ENCODE peak calls at places on chromosomes 12 and 14, in nine cellular contexts. O, A, U, M, Z, B, D, X and L are unnamed samples.

GRCh38 chr12:115419145-115419646 is 735.2 kb upstream of the TBX3 start:
- DNase-seq in O (no peak), A (no peak), U (no peak), M (no peak), Z (no peak), B (no peak), D (no peak), X (no peak), L (no peak)

GRCh38 chr14:99603471-99603933 is 505 bp downstream of the CCDC85C start:
- DNase-seq in O (no peak), A (no peak), U (peak), M (no peak), Z (no peak), B (peak), D (peak), X (no peak), L (no peak)

GRCh38 chr14:105117710-105118385 is 50.7 kb downstream of the JAG2 start:
- DNase-seq in O (no peak), A (no peak), U (no peak), M (no peak), Z (no peak), B (no peak), D (no peak), X (no peak), L (no peak)

GRCh38 chr12:79407671-79408622 is 282.8 kb downstream of the PAWR start:
- DNase-seq in O (no peak), A (peak), U (peak), M (peak), Z (peak), B (peak), D (peak), X (peak), L (peak)

GRCh38 chr12:79373896-79374499 is 316.8 kb downstream of the PAWR start:
- DNase-seq in O (no peak), A (peak), U (peak), M (no peak), Z (no peak), B (peak), D (peak), X (no peak), L (no peak)

GRCh38 chr12:2498961-2499500 is 295.7 kb upstream of the FKBP4 start:
- DNase-seq in O (no peak), A (no peak), U (no peak), M (no peak), Z (no peak), B (no peak), D (no peak), X (no peak), L (no peak)

GRCh38 chr14:52267501-52268190 is at the start of gene PTGDR:
- DNase-seq in O (no peak), A (peak), U (peak), M (peak), Z (no peak), B (peak), D (peak), X (peak), L (no peak)

GRCh38 chr12:9094512-9095206 is 21.1 kb downstream of the A2M start:
- DNase-seq in O (no peak), A (no peak), U (no peak), M (no peak), Z (no peak), B (no peak), D (no peak), X (no peak), L (no peak)

GRCh38 chr12:93243382-93243688 is 134.4 kb upstream of the NUDT4 start:
- DNase-seq in O (no peak), A (no peak), U (no peak), M (no peak), Z (no peak), B (no peak), D (no peak), X (no peak), L (no peak)

GRCh38 chr12:123996581-123996980 is 23.6 kb downstream of the ZNF664 start:
- DNase-seq in O (no peak), A (no peak), U (no peak), M (no peak), Z (no peak), B (no peak), D (no peak), X (no peak), L (no peak)

GRCh38 chr12:22981711-22982110 is 356.7 kb downstream of the ETNK1 start:
- DNase-seq in O (no peak), A (no peak), U (peak), M (no peak), Z (no peak), B (peak), D (peak), X (no peak), L (no peak)

GRCh38 chr12:54191550-54192022 is 2.8 kb upstream of the SMUG1 start:
- DNase-seq in O (peak), A (peak), U (peak), M (peak), Z (peak), B (peak), D (peak), X (peak), L (peak)

GRCh38 chr14:38107216-38107631 is 100.5 kb upstream of the SSTR1 start:
- DNase-seq in O (no peak), A (no peak), U (no peak), M (no peak), Z (no peak), B (no peak), D (no peak), X (no peak), L (no peak)

GRCh38 chr12:116133149-116133548 is 144.3 kb downstream of the MED13L start:
- DNase-seq in O (no peak), A (no peak), U (peak), M (no peak), Z (no peak), B (peak), D (peak), X (no peak), L (no peak)

GRCh38 chr14:31564194-31564593 is 3.0 kb downstream of the NUBPL start:
- DNase-seq in O (no peak), A (no peak), U (no peak), M (no peak), Z (no peak), B (no peak), D (no peak), X (no peak), L (no peak)

GRCh38 chr12:7512528-7512927 is 9.0 kb upstream of the CD163 start:
- DNase-seq in O (no peak), A (peak), U (peak), M (no peak), Z (peak), B (peak), D (peak), X (peak), L (peak)

GRCh38 chr14:96080571-96080970 is 41.4 kb downstream of the C14orf132 start:
- DNase-seq in O (no peak), A (no peak), U (no peak), M (no peak), Z (no peak), B (no peak), D (no peak), X (no peak), L (no peak)

GRCh38 chr12:61523276-61523992 is 736.8 kb upstream of the USP15 start:
- DNase-seq in O (no peak), A (no peak), U (no peak), M (no peak), Z (no peak), B (no peak), D (no peak), X (no peak), L (no peak)

GRCh38 chr12:18861287-18861858 is 123.5 kb downstream of the CAPZA3 start:
- DNase-seq in O (no peak), A (no peak), U (peak), M (no peak), Z (no peak), B (peak), D (peak), X (no peak), L (no peak)

GRCh38 chr12:82635263-82635662 is 51.4 kb upstream of the TMTC2 start:
- DNase-seq in O (no peak), A (no peak), U (no peak), M (no peak), Z (no peak), B (no peak), D (no peak), X (no peak), L (no peak)

GRCh38 chr12:125329239-125330238 is 264.3 kb downstream of the AACS start:
- DNase-seq in O (no peak), A (no peak), U (no peak), M (no peak), Z (no peak), B (no peak), D (no peak), X (no peak), L (no peak)

GRCh38 chr14:29035129-29035528 is 268.5 kb downstream of the FOXG1 start:
- DNase-seq in O (no peak), A (no peak), U (no peak), M (no peak), Z (no peak), B (no peak), D (no peak), X (no peak), L (no peak)

GRCh38 chr12:29783773-29784666 is at the start of gene TMTC1:
- DNase-seq in O (no peak), A (no peak), U (peak), M (peak), Z (no peak), B (peak), D (peak), X (peak), L (no peak)

GRCh38 chr14:97757491-97757890 is 960.3 kb downstream of the VRK1 start:
- DNase-seq in O (no peak), A (no peak), U (no peak), M (no peak), Z (no peak), B (no peak), D (no peak), X (no peak), L (no peak)

GRCh38 chr12:52631264-52631663 is 12.9 kb upstream of the KRT73 start:
- DNase-seq in O (no peak), A (no peak), U (no peak), M (no peak), Z (no peak), B (no peak), D (no peak), X (no peak), L (no peak)

GRCh38 chr14:95267306-95267705 is 52.4 kb downstream of the CLMN start:
- DNase-seq in O (no peak), A (no peak), U (no peak), M (no peak), Z (no peak), B (no peak), D (no peak), X (no peak), L (no peak)

GRCh38 chr14:20438664-20439063 is 2.7 kb upstream of the KLHL33 start:
- DNase-seq in O (no peak), A (no peak), U (no peak), M (no peak), Z (no peak), B (no peak), D (no peak), X (no peak), L (no peak)

GRCh38 chr12:2691340-2692111 is 103.2 kb upstream of the FKBP4 start:
- DNase-seq in O (peak), A (no peak), U (peak), M (no peak), Z (no peak), B (no peak), D (no peak), X (no peak), L (no peak)

GRCh38 chr12:112967306-112967705 is 11.0 kb upstream of the OAS2 start:
- DNase-seq in O (no peak), A (no peak), U (no peak), M (no peak), Z (no peak), B (no peak), D (no peak), X (no peak), L (no peak)

GRCh38 chr12:112353389-112353788 is 28.8 kb downstream of the HECTD4 start:
- DNase-seq in O (no peak), A (no peak), U (peak), M (no peak), Z (no peak), B (no peak), D (no peak), X (no peak), L (no peak)

GRCh38 chr14:21525571-21525970 is 575 bp downstream of the SALL2 start:
- DNase-seq in O (no peak), A (no peak), U (no peak), M (no peak), Z (no peak), B (peak), D (no peak), X (no peak), L (no peak)

GRCh38 chr12:388547-389137 is 478 bp downstream of the KDM5A start:
- DNase-seq in O (no peak), A (peak), U (peak), M (no peak), Z (no peak), B (peak), D (peak), X (no peak), L (no peak)

GRCh38 chr12:9757433-9758025 is 3.2 kb downstream of the CD69 start:
- DNase-seq in O (no peak), A (no peak), U (no peak), M (no peak), Z (no peak), B (no peak), D (no peak), X (no peak), L (no peak)

GRCh38 chr14:99349721-99350495 is 77.9 kb upstream of the BCL11B start:
- DNase-seq in O (no peak), A (no peak), U (no peak), M (no peak), Z (no peak), B (no peak), D (no peak), X (no peak), L (no peak)

GRCh38 chr12:64968989-64969819 is 144.8 kb downstream of the TBC1D30 start:
- DNase-seq in O (no peak), A (peak), U (peak), M (no peak), Z (peak), B (peak), D (peak), X (no peak), L (no peak)

GRCh38 chr14:55752580-55753365 is 172.8 kb downstream of the KTN1 start:
- DNase-seq in O (no peak), A (peak), U (peak), M (no peak), Z (peak), B (peak), D (peak), X (no peak), L (peak)

GRCh38 chr12:1972856-1973317 is 31.4 kb downstream of the DCP1B start:
- DNase-seq in O (no peak), A (no peak), U (peak), M (peak), Z (peak), B (peak), D (peak), X (peak), L (no peak)

GRCh38 chr12:48105867-48106563 is at the start of gene SENP1:
- DNase-seq in O (peak), A (peak), U (peak), M (peak), Z (peak), B (peak), D (peak), X (peak), L (peak)
- TF ChIP-seq CTCF in O (peak), A (no peak), U (peak), M (peak), Z (peak), B (peak), D (peak), X (peak), L (no peak)

DNA sequence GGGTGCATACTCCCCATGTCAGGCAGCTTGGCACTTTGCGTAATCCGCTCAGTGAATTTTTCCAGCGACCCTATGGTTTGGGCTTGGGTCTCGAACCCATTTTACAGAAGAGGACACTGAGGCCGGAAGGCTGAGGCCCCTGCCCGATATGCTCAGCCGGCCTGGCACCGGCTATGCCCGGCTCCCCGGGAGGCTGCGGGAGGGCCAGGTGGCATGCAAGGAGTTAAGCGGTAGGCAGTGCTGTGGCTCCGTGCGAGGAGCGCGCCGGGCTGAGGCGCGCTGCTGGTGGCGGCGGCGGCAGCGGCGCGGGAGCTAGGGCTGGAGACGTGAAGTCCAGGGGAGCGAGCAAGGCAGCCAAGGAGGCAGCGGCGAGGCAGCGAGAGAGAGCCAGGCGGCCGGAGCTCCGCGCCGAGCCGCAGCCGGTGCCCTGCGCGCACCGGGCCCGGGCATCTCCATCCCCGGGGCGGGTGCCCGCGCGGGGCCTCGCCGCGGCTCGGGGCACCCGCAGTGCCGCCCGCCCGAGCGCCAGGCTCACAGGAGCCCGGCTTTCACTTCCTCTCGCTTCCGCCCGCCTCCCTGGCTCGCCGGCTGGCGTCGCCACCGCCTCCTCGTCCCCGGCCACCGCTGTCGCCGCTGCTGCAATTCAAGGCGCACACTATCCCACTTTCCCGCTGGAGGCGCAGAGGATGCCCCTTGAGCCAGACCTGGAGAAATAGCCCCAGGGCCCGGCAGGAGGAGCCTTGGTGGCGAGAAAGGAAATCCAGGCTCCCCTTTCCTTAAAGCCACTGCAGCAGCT is at the start of gene WSCD2:
- DNase-seq in O (no peak), A (peak), U (peak), M (peak), Z (no peak), B (peak), D (peak), X (peak), L (no peak)
- TF ChIP-seq CTCF in O (peak), A (no peak), U (no peak), M (no peak), Z (no peak), B (peak), D (no peak), X (peak), L (peak)

GRCh38 chr12:12398026-12398859 is 41.4 kb downstream of the BORCS5 start:
- DNase-seq in O (peak), A (peak), U (peak), M (peak), Z (peak), B (peak), D (peak), X (peak), L (peak)
- TF ChIP-seq CTCF in O (peak), A (no peak), U (peak), M (no peak), Z (peak), B (peak), D (peak), X (no peak), L (no peak)

GRCh38 chr12:49121047-49121696 is 10.0 kb downstream of the TUBA1B start:
- DNase-seq in O (no peak), A (no peak), U (peak), M (peak), Z (no peak), B (peak), D (peak), X (peak), L (no peak)
- TF ChIP-seq CTCF in O (peak), A (peak), U (peak), M (peak), Z (peak), B (peak), D (peak), X (peak), L (peak)

GRCh38 chr12:91370086-91370868 is 187.7 kb upstream of the DCN start:
- DNase-seq in O (no peak), A (no peak), U (no peak), M (no peak), Z (no peak), B (no peak), D (no peak), X (no peak), L (no peak)

GRCh38 chr12:91361864-91362263 is 179.2 kb upstream of the DCN start:
- DNase-seq in O (no peak), A (no peak), U (peak), M (no peak), Z (no peak), B (peak), D (peak), X (no peak), L (no peak)

GRCh38 chr12:91373086-91373485 is 190.5 kb upstream of the DCN start:
- DNase-seq in O (no peak), A (no peak), U (no peak), M (no peak), Z (no peak), B (no peak), D (no peak), X (no peak), L (no peak)

GRCh38 chr12:91364591-91365184 is 182.1 kb upstream of the DCN start:
- DNase-seq in O (no peak), A (no peak), U (no peak), M (no peak), Z (no peak), B (no peak), D (no peak), X (no peak), L (no peak)

DNA sequence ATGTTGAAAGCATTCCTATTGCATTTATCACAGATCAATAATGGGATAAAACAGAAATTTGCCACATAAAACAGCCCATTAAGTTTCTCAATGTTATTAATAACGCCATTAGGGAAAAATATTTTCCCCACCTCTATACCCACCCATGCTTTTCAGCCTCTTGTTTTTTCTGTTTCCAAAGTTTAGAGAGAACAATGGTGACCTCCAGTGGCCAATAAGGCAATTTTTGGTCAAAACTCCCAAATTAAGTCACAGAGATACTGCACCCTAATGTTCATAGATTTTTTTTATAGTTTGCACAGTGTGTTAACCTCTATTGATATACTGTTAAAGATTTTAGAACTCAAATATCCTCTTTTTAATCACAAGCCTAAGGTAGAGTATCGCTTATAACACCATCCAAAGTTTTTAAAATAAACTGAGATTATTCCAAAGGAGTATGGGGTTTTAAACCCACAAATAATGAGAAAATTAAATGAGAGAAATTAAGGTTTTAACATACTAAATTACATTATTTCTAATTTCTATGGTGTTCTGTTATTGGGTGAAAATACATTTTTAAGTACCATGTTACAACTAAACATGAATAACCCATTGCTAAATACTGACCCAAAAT is 184.7 kb upstream of the DCN start:
- DNase-seq in O (no peak), A (no peak), U (peak), M (no peak), Z (no peak), B (peak), D (peak), X (no peak), L (no peak)
- TF ChIP-seq CTCF in O (peak), A (peak), U (peak), M (no peak), Z (peak), B (peak), D (peak), X (peak), L (peak)

GRCh38 chr14:49550284-49551184 is 35.6 kb downstream of the RPS29 start:
- DNase-seq in O (no peak), A (no peak), U (peak), M (no peak), Z (no peak), B (peak), D (peak), X (no peak), L (no peak)
- TF ChIP-seq CTCF in O (no peak), A (peak), U (peak), M (no peak), Z (peak), B (no peak), D (peak), X (no peak), L (peak)

DNA sequence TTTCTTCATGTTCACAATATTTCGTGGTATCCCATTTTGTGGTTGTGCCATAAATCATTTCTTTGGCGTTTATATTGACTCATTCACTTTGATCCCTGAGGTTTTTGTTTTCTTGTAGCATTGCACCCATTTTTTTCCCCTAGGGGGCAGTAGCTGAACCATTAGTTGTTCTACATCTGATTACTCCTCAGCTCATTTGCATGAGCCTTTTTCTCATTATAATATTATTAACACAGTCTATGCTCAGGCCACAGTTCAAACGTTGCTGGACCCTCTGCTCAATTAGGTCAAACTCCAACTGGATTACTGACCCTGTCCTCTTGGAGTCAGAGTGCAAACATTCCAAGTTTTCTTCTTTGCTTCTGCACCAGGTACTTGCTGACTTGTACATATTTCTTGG is 475.4 kb upstream of the SEL1L start:
- DNase-seq in O (no peak), A (no peak), U (no peak), M (no peak), Z (no peak), B (no peak), D (no peak), X (no peak), L (no peak)
- TF ChIP-seq CTCF in O (peak), A (peak), U (no peak), M (peak), Z (no peak), B (no peak), D (no peak), X (no peak), L (no peak)

GRCh38 chr12:21827135-21827534 is 52.6 kb upstream of the KCNJ8 start:
- DNase-seq in O (no peak), A (no peak), U (no peak), M (no peak), Z (no peak), B (no peak), D (no peak), X (no peak), L (no peak)
- TF ChIP-seq CTCF in O (no peak), A (no peak), U (no peak), M (no peak), Z (no peak), B (no peak), D (no peak), X (no peak), L (no peak)